ENCODE peak calls at places on chromosomes 13 and 19, in eight cellular contexts. P, T, A, E, K, F, D and N are unnamed samples.

GRCh38 chr13:46520188-46520587 is 32.8 kb upstream of the LRCH1 start:
- DNase-seq in P (no peak), D (no peak), A (no peak), E (no peak), K (no peak), F (no peak), T (no peak), N (no peak)

GRCh38 chr19:39138221-39139211 is 12.9 kb downstream of the PAK4 start:
- DNase-seq in E (peak), T (no peak), F (no peak), P (no peak), D (no peak), K (no peak), A (no peak), N (no peak)

GRCh38 chr19:34171539-34171876 is 796 bp upstream of the LSM14A start:
- DNase-seq in F (no peak), K (no peak), A (no peak), P (peak), T (peak), D (no peak), E (peak), N (no peak)

GRCh38 chr19:47438793-47439220 is 19.5 kb upstream of the MEIS3 start:
- DNase-seq in F (no peak), K (no peak), A (no peak), T (no peak), E (no peak), D (peak), P (no peak), N (peak)

GRCh38 chr13:110266983-110267382 is 40.0 kb downstream of the COL4A1 start:
- DNase-seq in E (no peak), D (peak), F (no peak), K (no peak), A (no peak), T (no peak), P (no peak), N (no peak)

GRCh38 chr19:33374406-33374703 is 846 bp downstream of the CEBPG start:
- DNase-seq in K (no peak), A (peak), P (no peak), E (peak), F (no peak), D (no peak), T (no peak), N (no peak)

GRCh38 chr19:13103961-13104847 is 1.5 kb upstream of the LYL1 start:
- DNase-seq in P (no peak), T (peak), A (no peak), F (no peak), K (peak), D (peak), E (no peak), N (no peak)

GRCh38 chr13:20064128-20064527 is 96.7 kb downstream of the GJA3 start:
- DNase-seq in D (no peak), P (no peak), F (no peak), K (no peak), E (peak), T (no peak), A (no peak), N (no peak)

GRCh38 chr13:23378009-23378632 is 55.4 kb downstream of the SACS start:
- DNase-seq in D (no peak), E (peak), A (no peak), P (peak), F (no peak), K (no peak), T (peak), N (no peak)

GRCh38 chr13:79492313-79492798 is 11.4 kb downstream of the NDFIP2 start:
- DNase-seq in T (no peak), P (no peak), F (no peak), E (peak), K (no peak), A (no peak), D (no peak), N (no peak)

GRCh38 chr19:58107778-58108545 is 9.9 kb upstream of the ZSCAN18 start:
- DNase-seq in E (no peak), T (no peak), K (no peak), F (no peak), A (no peak), P (no peak), D (no peak), N (no peak)

GRCh38 chr13:95382906-95383305 is 81.7 kb upstream of the ABCC4 start:
- DNase-seq in T (no peak), E (no peak), F (no peak), A (no peak), P (no peak), D (no peak), K (no peak), N (no peak)

GRCh38 chr19:48543121-48543710 is 8.8 kb upstream of the SULT2B1 start:
- DNase-seq in A (peak), K (no peak), D (no peak), E (peak), F (peak), T (peak), P (peak), N (peak)

GRCh38 chr13:69600811-69601210 is 506.8 kb upstream of the ATXN8OS start:
- DNase-seq in P (no peak), E (no peak), A (no peak), T (no peak), F (no peak), K (no peak), D (no peak), N (no peak)

GRCh38 chr19:44653977-44654784 is 10.5 kb downstream of the PVR start:
- DNase-seq in P (peak), D (peak), A (peak), E (peak), F (peak), K (peak), T (peak), N (peak)

GRCh38 chr19:33047422-33047821 is 17.3 kb downstream of the RHPN2 start:
- DNase-seq in D (no peak), P (peak), A (peak), T (no peak), F (peak), E (peak), K (no peak), N (peak)

GRCh38 chr13:27437126-27437525 is 12.7 kb downstream of the GTF3A start:
- DNase-seq in F (no peak), E (no peak), T (no peak), A (no peak), K (no peak), D (no peak), P (no peak), N (no peak)

GRCh38 chr19:48683349-48683748 is 10.5 kb upstream of the NTN5 start:
- DNase-seq in A (peak), T (no peak), E (peak), D (no peak), F (no peak), P (no peak), K (no peak), N (no peak)

GRCh38 chr19:56765107-56765506 is 75.4 kb downstream of the PEG3 start:
- DNase-seq in A (peak), P (no peak), E (no peak), T (no peak), F (peak), K (no peak), D (no peak), N (no peak)

GRCh38 chr13:87671031-87671823 is at the start of gene SLITRK5:
- DNase-seq in F (peak), E (peak), T (peak), K (peak), A (peak), D (peak), P (peak), N (no peak)

GRCh38 chr19:1324249-1324791 is 38.6 kb downstream of the EFNA2 start:
- DNase-seq in P (no peak), A (no peak), F (no peak), D (no peak), E (no peak), T (no peak), K (no peak), N (no peak)

GRCh38 chr19:21835429-21835809 is 563 bp downstream of the ZNF43 start:
- DNase-seq in F (no peak), D (no peak), T (no peak), P (no peak), K (no peak), E (no peak), A (no peak), N (no peak)

GRCh38 chr13:113881614-113882265 is 17.9 kb upstream of the GAS6 start:
- DNase-seq in A (peak), P (no peak), K (no peak), E (peak), F (peak), D (no peak), T (no peak), N (no peak)

GRCh38 chr13:99034333-99035085 is 56.6 kb upstream of the DOCK9 start:
- DNase-seq in D (no peak), A (no peak), F (no peak), E (no peak), T (no peak), K (no peak), P (no peak), N (no peak)
- TF ChIP-seq CTCF in D (no peak), A (no peak), F (no peak), E (no peak), T (no peak), K (no peak), P (no peak), N (no peak)

GRCh38 chr19:3207466-3208242 is 16.8 kb upstream of the CELF5 start:
- DNase-seq in D (peak), P (no peak), F (no peak), A (no peak), T (no peak), E (no peak), K (no peak), N (no peak)

GRCh38 chr19:3208317-3209207 is 15.9 kb upstream of the CELF5 start:
- DNase-seq in A (no peak), D (no peak), F (no peak), E (no peak), K (no peak), T (no peak), P (no peak), N (no peak)

GRCh38 chr19:3211191-3211590 is 13.3 kb upstream of the CELF5 start:
- DNase-seq in T (no peak), P (no peak), K (no peak), F (no peak), D (no peak), E (no peak), A (no peak), N (no peak)

GRCh38 chr19:3213159-3213558 is 11.3 kb upstream of the CELF5 start:
- DNase-seq in E (no peak), F (no peak), A (no peak), P (no peak), T (no peak), D (no peak), K (no peak), N (no peak)

DNA sequence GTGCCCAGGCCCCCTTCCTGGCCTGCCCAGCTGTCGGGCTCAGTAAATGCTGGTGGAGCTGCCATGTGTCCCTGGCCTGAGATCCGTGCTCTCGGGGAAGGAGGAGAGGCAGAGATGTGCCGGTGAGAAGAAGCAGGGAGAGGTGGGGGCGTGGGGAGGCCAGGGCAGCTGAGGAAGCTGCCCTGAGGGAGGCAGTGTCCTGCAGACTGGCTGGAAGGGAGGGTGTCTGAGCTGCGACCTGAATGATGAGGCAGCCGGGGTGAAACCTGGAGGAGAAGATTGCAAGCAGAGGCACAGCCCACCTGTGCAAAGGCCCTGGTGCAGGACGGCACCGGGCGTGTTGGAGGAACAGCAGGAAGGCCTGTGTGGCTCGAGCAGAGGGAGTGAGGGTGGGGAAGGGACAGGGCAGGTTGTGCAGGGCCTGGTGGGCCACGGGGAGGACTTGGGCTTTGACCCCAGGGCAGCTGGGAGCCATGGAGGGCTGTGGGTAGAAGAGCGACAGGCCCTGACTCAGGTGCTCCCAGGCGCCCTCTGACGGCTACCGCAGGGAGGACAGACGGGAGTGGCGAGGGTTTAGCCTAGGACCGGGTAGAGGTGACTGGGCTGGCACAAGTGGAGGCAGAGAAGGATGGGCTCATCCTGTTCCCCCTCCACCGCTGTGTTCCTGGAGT is 14.0 kb upstream of the CELF5 start:
- DNase-seq in P (peak), D (peak), T (peak), F (no peak), E (peak), A (peak), K (peak), N (peak)
- TF ChIP-seq CTCF in P (peak), D (peak), T (peak), F (peak), E (peak), A (peak), K (peak), N (peak)

GRCh38 chr19:10812902-10813404 is 23.1 kb downstream of the TMED1 start:
- DNase-seq in F (no peak), D (no peak), P (peak), A (no peak), E (peak), K (peak), T (peak), N (no peak)
- TF ChIP-seq CTCF in F (no peak), D (no peak), P (no peak), A (no peak), E (peak), K (no peak), T (no peak), N (no peak)

DNA sequence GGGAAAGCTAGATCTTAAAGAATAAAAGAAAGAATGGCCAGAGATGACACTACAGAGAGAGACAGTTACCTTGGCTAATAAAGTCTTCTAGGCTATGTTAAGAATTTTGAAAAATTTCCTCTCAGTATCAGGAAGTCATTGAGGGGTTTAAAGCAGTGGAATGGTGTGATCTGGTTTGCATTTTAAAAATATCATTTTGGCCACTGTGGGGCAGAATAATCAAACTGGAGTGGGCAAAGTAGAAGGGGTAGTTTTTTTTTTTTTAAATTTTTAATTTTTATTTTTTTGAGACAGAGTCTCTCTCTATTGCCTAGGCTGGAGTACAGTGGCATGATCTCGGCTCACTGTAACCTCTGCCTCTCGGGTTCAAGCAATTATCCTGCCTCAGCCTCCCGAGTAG is 4.4 kb upstream of the CNMD start:
- DNase-seq in T (no peak), A (no peak), P (no peak), K (no peak), F (no peak), E (no peak), D (no peak), N (no peak)
- TF ChIP-seq CTCF in T (no peak), A (no peak), P (no peak), K (no peak), F (no peak), E (no peak), D (no peak), N (no peak)

GRCh38 chr13:24491853-24492252 is 20.7 kb downstream of the PARP4 start:
- DNase-seq in D (no peak), K (no peak), E (no peak), F (no peak), P (no peak), T (no peak), A (no peak), N (no peak)
- TF ChIP-seq CTCF in D (no peak), K (no peak), E (peak), F (no peak), P (no peak), T (no peak), A (no peak), N (no peak)

GRCh38 chr19:16325671-16326400 is 1.2 kb downstream of the KLF2 start:
- DNase-seq in P (no peak), E (peak), T (no peak), D (peak), K (peak), A (no peak), F (no peak), N (peak)
- TF ChIP-seq CTCF in P (no peak), E (no peak), T (no peak), D (no peak), K (no peak), A (no peak), F (no peak), N (no peak)

GRCh38 chr13:59975807-59976445 is 187.8 kb downstream of the DIAPH3 start:
- DNase-seq in D (no peak), A (no peak), T (no peak), P (no peak), F (no peak), K (no peak), E (no peak), N (no peak)
- TF ChIP-seq CTCF in D (no peak), A (no peak), T (no peak), P (no peak), F (no peak), K (no peak), E (no peak), N (no peak)

GRCh38 chr19:40348125-40348913 is at the start of the genes C19orf47 and PLD3:
- DNase-seq in A (peak), D (peak), E (peak), K (peak), T (peak), P (peak), F (peak), N (peak)
- TF ChIP-seq CTCF in A (no peak), D (no peak), E (no peak), K (no peak), T (no peak), P (no peak), F (no peak), N (no peak)

DNA sequence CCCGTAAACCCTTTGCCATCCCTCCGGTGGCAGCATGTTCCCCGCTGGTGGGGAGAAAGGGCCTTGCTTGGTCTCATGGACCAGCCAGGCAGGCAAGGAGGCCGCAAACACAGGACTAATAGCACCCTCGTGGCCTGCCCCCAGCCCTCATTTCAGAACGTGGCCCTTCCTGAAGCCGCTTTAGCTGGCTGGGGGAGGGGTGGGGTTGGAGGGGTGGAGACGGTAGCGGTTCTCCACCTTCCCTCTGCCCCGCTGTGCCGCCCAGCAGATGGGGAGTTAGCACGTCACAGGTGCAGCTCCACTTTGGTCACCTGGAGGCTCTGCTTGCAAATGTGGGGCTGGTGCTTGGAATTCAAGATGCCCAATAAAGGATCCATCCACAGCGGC is 59.3 kb upstream of the URI1 start:
- DNase-seq in P (no peak), D (no peak), A (no peak), E (no peak), K (no peak), F (no peak), T (no peak), N (no peak)
- TF ChIP-seq CTCF in P (no peak), D (no peak), A (no peak), E (no peak), K (no peak), F (no peak), T (no peak), N (no peak)